ENCODE peak calls at places on chromosome 7, in nine cellular contexts. W, C, U, F, O, Z, V, D and H are unnamed samples.

GRCh38 chr7:105413887-105414437 is 25.2 kb upstream of the SRPK2 start:
- DNase-seq in W (no peak), C (no peak), U (no peak), F (no peak), O (no peak), Z (no peak), V (peak; percentile 6), D (no peak), H (no peak)

GRCh38 chr7:100093054-100093453 is 4.3 kb downstream of the COPS6 start:
- DNase-seq in W (no peak), C (no peak), U (no peak), F (no peak), O (no peak), Z (no peak), V (no peak), D (no peak), H (no peak)

GRCh38 chr7:136869991-136870798 is 1.7 kb downstream of the CHRM2 start:
- DNase-seq in W (no peak), C (no peak), U (no peak), F (no peak), O (peak; percentile 29), Z (peak; percentile 48), V (no peak), D (no peak), H (peak; percentile 26)

GRCh38 chr7:90749262-90749661 is 153.1 kb downstream of the CDK14 start:
- DNase-seq in W (no peak), C (no peak), U (no peak), F (no peak), O (no peak), Z (no peak), V (no peak), D (no peak), H (no peak)

GRCh38 chr7:17633099-17633498 is 307.2 kb downstream of the SNX13 start:
- DNase-seq in W (no peak), C (no peak), U (no peak), F (peak; percentile 55), O (no peak), Z (no peak), V (peak; percentile 85), D (peak; percentile 51), H (no peak)

GRCh38 chr7:96014617-96015016 is 242.3 kb downstream of the DYNC1I1 start:
- DNase-seq in W (no peak), C (no peak), U (no peak), F (no peak), O (no peak), Z (no peak), V (no peak), D (no peak), H (no peak)

GRCh38 chr7:94294471-94295131 is 100.1 kb upstream of the COL1A2 start:
- DNase-seq in W (no peak), C (no peak), U (no peak), F (no peak), O (no peak), Z (no peak), V (no peak), D (no peak), H (no peak)

GRCh38 chr7:118372530-118372929 is 148.0 kb downstream of the ANKRD7 start:
- DNase-seq in W (no peak), C (peak; percentile 22), U (no peak), F (no peak), O (no peak), Z (no peak), V (no peak), D (no peak), H (peak; percentile 82)

GRCh38 chr7:151856516-151856915 is 20.4 kb downstream of the PRKAG2 start:
- DNase-seq in W (no peak), C (no peak), U (no peak), F (no peak), O (no peak), Z (no peak), V (no peak), D (no peak), H (no peak)

GRCh38 chr7:47451851-47452205 is 130.1 kb downstream of the TNS3 start:
- DNase-seq in W (no peak), C (no peak), U (no peak), F (no peak), O (no peak), Z (no peak), V (peak; percentile 88), D (no peak), H (no peak)

GRCh38 chr7:153087498-153087897 is 327.9 kb downstream of the ACTR3B start:
- DNase-seq in W (no peak), C (no peak), U (no peak), F (no peak), O (no peak), Z (no peak), V (no peak), D (no peak), H (peak; percentile 15)

GRCh38 chr7:47154781-47155180 is 427.1 kb downstream of the TNS3 start:
- DNase-seq in W (no peak), C (no peak), U (no peak), F (peak; percentile 68), O (no peak), Z (no peak), V (no peak), D (peak; percentile 40), H (no peak)

GRCh38 chr7:148395292-148395691 is 195.3 kb upstream of the C7orf33 start:
- DNase-seq in W (no peak), C (no peak), U (no peak), F (no peak), O (no peak), Z (no peak), V (no peak), D (no peak), H (no peak)

GRCh38 chr7:50793115-50793946 is 10.6 kb upstream of the GRB10 start:
- DNase-seq in W (peak; percentile 31), C (peak; percentile 41), U (no peak), F (peak; percentile 19), O (peak; percentile 57), Z (peak; percentile 82), V (peak; percentile 64), D (peak; percentile 84), H (no peak)

GRCh38 chr7:42986213-42986612 is 54.0 kb downstream of the MRPL32 start:
- DNase-seq in W (no peak), C (no peak), U (no peak), F (no peak), O (no peak), Z (no peak), V (no peak), D (no peak), H (no peak)

GRCh38 chr7:133748443-133749407 is 378.4 kb upstream of the LRGUK start:
- DNase-seq in W (no peak), C (no peak), U (no peak), F (no peak), O (no peak), Z (no peak), V (no peak), D (no peak), H (no peak)

GRCh38 chr7:122518488-122518887 is 180.4 kb downstream of the RNF133 start:
- DNase-seq in W (no peak), C (no peak), U (no peak), F (no peak), O (no peak), Z (no peak), V (no peak), D (no peak), H (peak; percentile 18)

GRCh38 chr7:78716876-78717275 is 736.6 kb downstream of the MAGI2 start:
- DNase-seq in W (no peak), C (no peak), U (no peak), F (no peak), O (no peak), Z (peak; percentile 13), V (peak; percentile 26), D (no peak), H (no peak)